ENCODE peak calls at places on chromosomes 5 and 9, in six cellular contexts. One of them, this sample, is unnamed.

GRCh38 chr5:93790401-93790800 is 49.0 kb upstream of the POU5F2 start:
- DNase-seq in SK-N-SH: no peak
- DNase-seq in GM12878: no peak
- DNase-seq in H1: no peak
- DNase-seq in K562: no peak
- DNase-seq in HepG2: no peak
- DNase-seq in this sample: no peak

GRCh38 chr5:1479581-1480188 is 34.4 kb upstream of the SLC6A3 start:
- DNase-seq in SK-N-SH: peak
- DNase-seq in GM12878: no peak
- DNase-seq in H1: no peak
- DNase-seq in K562: peak
- DNase-seq in HepG2: peak
- DNase-seq in this sample: peak

GRCh38 chr5:145938699-145939531 is 2.5 kb downstream of the SH3RF2 start:
- DNase-seq in SK-N-SH: peak
- DNase-seq in GM12878: no peak
- DNase-seq in H1: no peak
- DNase-seq in K562: no peak
- DNase-seq in HepG2: no peak
- DNase-seq in this sample: no peak

GRCh38 chr5:57780306-57780958 is 297.8 kb upstream of the ACTBL2 start:
- DNase-seq in SK-N-SH: no peak
- DNase-seq in GM12878: no peak
- DNase-seq in H1: no peak
- DNase-seq in K562: no peak
- DNase-seq in HepG2: no peak
- DNase-seq in this sample: no peak

GRCh38 chr9:132744881-132745761 is 74.9 kb downstream of the GTF3C4 start:
- DNase-seq in SK-N-SH: peak
- DNase-seq in GM12878: no peak
- DNase-seq in H1: no peak
- DNase-seq in K562: no peak
- DNase-seq in HepG2: no peak
- DNase-seq in this sample: no peak

GRCh38 chr9:114278356-114278755 is 44.5 kb upstream of the ORM1 start:
- DNase-seq in SK-N-SH: no peak
- DNase-seq in GM12878: no peak
- DNase-seq in H1: no peak
- DNase-seq in K562: no peak
- DNase-seq in HepG2: no peak
- DNase-seq in this sample: no peak

GRCh38 chr9:95109456-95109855 is 208.1 kb downstream of the FANCC start:
- DNase-seq in SK-N-SH: no peak
- DNase-seq in GM12878: no peak
- DNase-seq in H1: no peak
- DNase-seq in K562: no peak
- DNase-seq in HepG2: no peak
- DNase-seq in this sample: no peak

GRCh38 chr5:72242796-72243475 is 77.1 kb downstream of the MRPS27 start:
- DNase-seq in SK-N-SH: no peak
- DNase-seq in GM12878: no peak
- DNase-seq in H1: no peak
- DNase-seq in K562: no peak
- DNase-seq in HepG2: no peak
- DNase-seq in this sample: no peak

GRCh38 chr9:115042781-115043509 is 75.0 kb downstream of the TNC start:
- DNase-seq in SK-N-SH: no peak
- DNase-seq in GM12878: peak
- DNase-seq in H1: no peak
- DNase-seq in K562: no peak
- DNase-seq in HepG2: no peak
- DNase-seq in this sample: peak

GRCh38 chr9:100346836-100347235 is 5.9 kb downstream of the TEX10 start:
- DNase-seq in SK-N-SH: no peak
- DNase-seq in GM12878: no peak
- DNase-seq in H1: no peak
- DNase-seq in K562: no peak
- DNase-seq in HepG2: no peak
- DNase-seq in this sample: no peak

GRCh38 chr5:16550316-16550952 is 66.4 kb downstream of the RETREG1 start:
- DNase-seq in SK-N-SH: peak
- DNase-seq in GM12878: no peak
- DNase-seq in H1: no peak
- DNase-seq in K562: peak
- DNase-seq in HepG2: peak
- DNase-seq in this sample: peak

GRCh38 chr5:96113170-96113939 is 151.7 kb upstream of the ELL2 start:
- DNase-seq in SK-N-SH: no peak
- DNase-seq in GM12878: no peak
- DNase-seq in H1: no peak
- DNase-seq in K562: no peak
- DNase-seq in HepG2: no peak
- DNase-seq in this sample: no peak

GRCh38 chr5:170434953-170435605 is 45.9 kb upstream of the KCNMB1 start:
- DNase-seq in SK-N-SH: peak
- DNase-seq in GM12878: no peak
- DNase-seq in H1: peak
- DNase-seq in K562: peak
- DNase-seq in HepG2: peak
- DNase-seq in this sample: peak

GRCh38 chr5:68817696-68818695 is 275.8 kb upstream of the SLC30A5 start:
- DNase-seq in SK-N-SH: no peak
- DNase-seq in GM12878: no peak
- DNase-seq in H1: peak
- DNase-seq in K562: no peak
- DNase-seq in HepG2: no peak
- DNase-seq in this sample: no peak

GRCh38 chr5:138985256-138985655 is 110.1 kb upstream of the LRRTM2 start:
- DNase-seq in SK-N-SH: no peak
- DNase-seq in GM12878: no peak
- DNase-seq in H1: no peak
- DNase-seq in K562: no peak
- DNase-seq in HepG2: peak
- DNase-seq in this sample: no peak

GRCh38 chr9:134190232-134191121 is 26.1 kb upstream of the RNU6ATAC start:
- DNase-seq in SK-N-SH: peak
- DNase-seq in GM12878: no peak
- DNase-seq in H1: no peak
- DNase-seq in K562: no peak
- DNase-seq in HepG2: no peak
- DNase-seq in this sample: no peak

GRCh38 chr9:114380988-114381387 is 6.8 kb downstream of the AKNA start:
- DNase-seq in SK-N-SH: no peak
- DNase-seq in GM12878: no peak
- DNase-seq in H1: no peak
- DNase-seq in K562: no peak
- DNase-seq in HepG2: no peak
- DNase-seq in this sample: no peak

GRCh38 chr5:11719888-11720481 is 184.3 kb downstream of the CTNND2 start:
- DNase-seq in SK-N-SH: peak
- DNase-seq in GM12878: no peak
- DNase-seq in H1: no peak
- DNase-seq in K562: no peak
- DNase-seq in HepG2: peak
- DNase-seq in this sample: peak

GRCh38 chr5:179836225-179837019 is 15.7 kb downstream of the SQSTM1 start:
- DNase-seq in SK-N-SH: no peak
- DNase-seq in GM12878: no peak
- DNase-seq in H1: no peak
- DNase-seq in K562: no peak
- DNase-seq in HepG2: no peak
- DNase-seq in this sample: no peak

GRCh38 chr9:135925496-135926133 is 18.3 kb upstream of the CAMSAP1 start:
- DNase-seq in SK-N-SH: no peak
- DNase-seq in GM12878: no peak
- DNase-seq in H1: no peak
- DNase-seq in K562: no peak
- DNase-seq in HepG2: no peak
- DNase-seq in this sample: no peak

GRCh38 chr5:142821733-142822487 is 51.7 kb downstream of the ARHGAP26 start:
- DNase-seq in SK-N-SH: no peak
- DNase-seq in GM12878: no peak
- DNase-seq in H1: no peak
- DNase-seq in K562: no peak
- DNase-seq in HepG2: peak
- DNase-seq in this sample: peak

GRCh38 chr9:92663951-92664350 is 6.0 kb downstream of the IPPK start:
- DNase-seq in SK-N-SH: no peak
- DNase-seq in GM12878: no peak
- DNase-seq in H1: no peak
- DNase-seq in K562: no peak
- DNase-seq in HepG2: no peak
- DNase-seq in this sample: no peak

GRCh38 chr9:107513464-107514092 is 24.0 kb upstream of the KLF4 start:
- DNase-seq in SK-N-SH: no peak
- DNase-seq in GM12878: no peak
- DNase-seq in H1: no peak
- DNase-seq in K562: no peak
- DNase-seq in HepG2: no peak
- DNase-seq in this sample: peak

GRCh38 chr5:153860482-153860881 is 178.2 kb downstream of the FAM114A2 start:
- DNase-seq in SK-N-SH: no peak
- DNase-seq in GM12878: no peak
- DNase-seq in H1: no peak
- DNase-seq in K562: no peak
- DNase-seq in HepG2: no peak
- DNase-seq in this sample: no peak

GRCh38 chr5:166992874-166993722 is 1298.3 kb upstream of the WWC1 start:
- DNase-seq in SK-N-SH: no peak
- DNase-seq in GM12878: no peak
- DNase-seq in H1: no peak
- DNase-seq in K562: no peak
- DNase-seq in HepG2: no peak
- DNase-seq in this sample: no peak

GRCh38 chr5:119386945-119387344 is 31.1 kb downstream of the TNFAIP8 start:
- DNase-seq in SK-N-SH: no peak
- DNase-seq in GM12878: no peak
- DNase-seq in H1: no peak
- DNase-seq in K562: peak
- DNase-seq in HepG2: peak
- DNase-seq in this sample: no peak

GRCh38 chr9:80797841-80798688 is 891.3 kb downstream of the TLE1 start:
- DNase-seq in SK-N-SH: peak
- DNase-seq in GM12878: no peak
- DNase-seq in H1: no peak
- DNase-seq in K562: no peak
- DNase-seq in HepG2: no peak
- DNase-seq in this sample: no peak

GRCh38 chr9:73437758-73438157 is 286.1 kb downstream of the ANXA1 start:
- DNase-seq in SK-N-SH: no peak
- DNase-seq in GM12878: no peak
- DNase-seq in H1: no peak
- DNase-seq in K562: no peak
- DNase-seq in HepG2: peak
- DNase-seq in this sample: no peak

DNA sequence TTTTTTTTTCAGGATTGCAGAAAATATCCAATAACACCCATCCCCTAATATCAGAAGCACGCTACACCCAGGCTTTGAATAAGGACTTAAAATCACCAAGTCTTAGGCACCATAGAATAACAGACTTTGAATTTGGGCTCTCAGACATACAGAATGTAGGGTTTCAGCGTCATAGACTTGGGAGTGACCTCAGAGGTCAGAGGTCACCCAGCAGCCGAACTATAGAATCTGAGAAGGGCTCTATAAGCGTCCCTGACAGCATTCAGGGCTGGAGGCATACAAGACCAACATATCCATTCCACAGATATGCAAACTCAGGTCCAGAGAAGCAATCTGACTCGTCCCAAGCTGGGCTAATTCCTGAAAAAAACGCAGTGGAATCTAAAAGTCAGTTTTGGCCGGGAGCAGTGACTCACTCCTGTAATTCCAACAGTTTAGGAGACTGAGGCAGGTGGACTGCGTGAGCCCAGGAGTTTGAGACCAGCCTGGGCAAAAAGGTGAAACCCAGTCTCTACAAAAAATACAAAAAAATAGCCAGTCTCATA is 34.7 kb downstream of the SLC6A7 start:
- DNase-seq in SK-N-SH: no peak
- DNase-seq in GM12878: no peak
- DNase-seq in H1: no peak
- DNase-seq in K562: peak
- DNase-seq in HepG2: no peak
- DNase-seq in this sample: no peak
- TF ChIP-seq GABPA in SK-N-SH: no peak
- TF ChIP-seq GABPA in GM12878: no peak
- TF ChIP-seq GABPA in H1: no peak
- TF ChIP-seq GABPA in K562: no peak
- TF ChIP-seq GABPA in HepG2: no peak
- TF ChIP-seq GABPA in this sample: no peak

GRCh38 chr5:140240987-140241706 is 61.8 kb downstream of the PFDN1 start:
- DNase-seq in SK-N-SH: peak
- DNase-seq in GM12878: no peak
- DNase-seq in H1: no peak
- DNase-seq in K562: peak
- DNase-seq in HepG2: peak
- DNase-seq in this sample: no peak

GRCh38 chr5:140239461-140239860 is 63.4 kb downstream of the PFDN1 start:
- DNase-seq in SK-N-SH: no peak
- DNase-seq in GM12878: no peak
- DNase-seq in H1: no peak
- DNase-seq in K562: no peak
- DNase-seq in HepG2: no peak
- DNase-seq in this sample: no peak

GRCh38 chr5:140242099-140242498 is 60.8 kb downstream of the PFDN1 start:
- DNase-seq in SK-N-SH: no peak
- DNase-seq in GM12878: no peak
- DNase-seq in H1: no peak
- DNase-seq in K562: peak
- DNase-seq in HepG2: no peak
- DNase-seq in this sample: no peak

GRCh38 chr5:140238756-140239155 is 63.8 kb downstream of the CYSTM1 start:
- DNase-seq in SK-N-SH: no peak
- DNase-seq in GM12878: no peak
- DNase-seq in H1: no peak
- DNase-seq in K562: no peak
- DNase-seq in HepG2: no peak
- DNase-seq in this sample: no peak

GRCh38 chr5:140239939-140240700 is 62.8 kb downstream of the PFDN1 start:
- DNase-seq in SK-N-SH: peak
- DNase-seq in GM12878: no peak
- DNase-seq in H1: peak
- DNase-seq in K562: peak
- DNase-seq in HepG2: peak
- DNase-seq in this sample: peak
- TF ChIP-seq GABPA in SK-N-SH: no peak
- TF ChIP-seq GABPA in GM12878: no peak
- TF ChIP-seq GABPA in H1: no peak
- TF ChIP-seq GABPA in K562: no peak
- TF ChIP-seq GABPA in HepG2: no peak
- TF ChIP-seq GABPA in this sample: no peak

GRCh38 chr5:173341911-173342535 is 13.8 kb upstream of the STC2 start:
- DNase-seq in SK-N-SH: no peak
- DNase-seq in GM12878: no peak
- DNase-seq in H1: no peak
- DNase-seq in K562: no peak
- DNase-seq in HepG2: no peak
- DNase-seq in this sample: no peak
- TF ChIP-seq GABPA in SK-N-SH: no peak
- TF ChIP-seq GABPA in GM12878: no peak
- TF ChIP-seq GABPA in H1: no peak
- TF ChIP-seq GABPA in K562: no peak
- TF ChIP-seq GABPA in HepG2: no peak
- TF ChIP-seq GABPA in this sample: no peak

GRCh38 chr5:95081500-95082355 is 203.2 kb downstream of the MCTP1 start:
- DNase-seq in SK-N-SH: no peak
- DNase-seq in GM12878: peak
- DNase-seq in H1: no peak
- DNase-seq in K562: no peak
- DNase-seq in HepG2: peak
- DNase-seq in this sample: peak
- TF ChIP-seq GABPA in SK-N-SH: no peak
- TF ChIP-seq GABPA in GM12878: peak
- TF ChIP-seq GABPA in H1: no peak
- TF ChIP-seq GABPA in K562: no peak
- TF ChIP-seq GABPA in HepG2: no peak
- TF ChIP-seq GABPA in this sample: no peak

This sample was measured in HL-60.